ENCODE peak calls at places on chromosomes 6 and 20, in eight cellular contexts. One of them, this sample, is unnamed. For H3K4me1, the result is how much of the 10 kb centered on the place peaks cover.

GRCh38 chr6:87165169-87165568 is 9.8 kb downstream of the ZNF292 start:
- DNase-seq in neuronal stem cell: no peak
- DNase-seq in pancreas: no peak
- DNase-seq in PC-3: no peak
- DNase-seq in left ventricle myocardium inferior: no peak
- DNase-seq in stomach: no peak
- DNase-seq in H9: no peak
- DNase-seq in GM23338: no peak
- DNase-seq in this sample: no peak

GRCh38 chr6:17015551-17016381 is 86.1 kb upstream of the STMND1 start:
- DNase-seq in neuronal stem cell: no peak
- DNase-seq in pancreas: no peak
- DNase-seq in PC-3: no peak
- DNase-seq in left ventricle myocardium inferior: peak
- DNase-seq in stomach: no peak
- DNase-seq in H9: peak
- DNase-seq in GM23338: peak
- DNase-seq in this sample: no peak

GRCh38 chr20:35135867-35136586 is 11.1 kb downstream of the EDEM2 start:
- DNase-seq in neuronal stem cell: no peak
- DNase-seq in pancreas: no peak
- DNase-seq in PC-3: no peak
- DNase-seq in left ventricle myocardium inferior: peak
- DNase-seq in stomach: no peak
- DNase-seq in H9: no peak
- DNase-seq in GM23338: no peak
- DNase-seq in this sample: no peak

GRCh38 chr6:53813096-53813495 is 18.3 kb downstream of the LRRC1 start:
- DNase-seq in neuronal stem cell: no peak
- DNase-seq in pancreas: no peak
- DNase-seq in PC-3: peak
- DNase-seq in left ventricle myocardium inferior: no peak
- DNase-seq in stomach: no peak
- DNase-seq in H9: no peak
- DNase-seq in GM23338: no peak
- DNase-seq in this sample: no peak

GRCh38 chr6:89745728-89746127 is 73.9 kb downstream of the MDN1 start:
- DNase-seq in neuronal stem cell: no peak
- DNase-seq in pancreas: no peak
- DNase-seq in PC-3: no peak
- DNase-seq in left ventricle myocardium inferior: no peak
- DNase-seq in stomach: no peak
- DNase-seq in H9: no peak
- DNase-seq in GM23338: no peak
- DNase-seq in this sample: no peak

GRCh38 chr6:161273356-161273751 is 507 bp downstream of the AGPAT4 start:
- DNase-seq in neuronal stem cell: peak
- DNase-seq in pancreas: no peak
- DNase-seq in PC-3: peak
- DNase-seq in left ventricle myocardium inferior: no peak
- DNase-seq in stomach: no peak
- DNase-seq in H9: no peak
- DNase-seq in GM23338: no peak
- DNase-seq in this sample: no peak

GRCh38 chr6:36821581-36822335 is 17.5 kb downstream of the CPNE5 start:
- DNase-seq in neuronal stem cell: no peak
- DNase-seq in pancreas: no peak
- DNase-seq in PC-3: no peak
- DNase-seq in left ventricle myocardium inferior: no peak
- DNase-seq in stomach: no peak
- DNase-seq in H9: no peak
- DNase-seq in GM23338: no peak
- DNase-seq in this sample: no peak

GRCh38 chr6:11232968-11233626 is 629 bp upstream of the NEDD9 start:
- DNase-seq in neuronal stem cell: peak
- DNase-seq in pancreas: no peak
- DNase-seq in PC-3: peak
- DNase-seq in left ventricle myocardium inferior: no peak
- DNase-seq in stomach: no peak
- DNase-seq in H9: peak
- DNase-seq in GM23338: peak
- DNase-seq in this sample: no peak

GRCh38 chr20:20212675-20213096 is 155.2 kb upstream of the INSM1 start:
- DNase-seq in neuronal stem cell: no peak
- DNase-seq in pancreas: no peak
- DNase-seq in PC-3: no peak
- DNase-seq in left ventricle myocardium inferior: peak
- DNase-seq in stomach: no peak
- DNase-seq in H9: no peak
- DNase-seq in GM23338: no peak
- DNase-seq in this sample: no peak

GRCh38 chr6:46932526-46932925 is 10.8 kb upstream of the ADGRF5 start:
- DNase-seq in neuronal stem cell: no peak
- DNase-seq in pancreas: no peak
- DNase-seq in PC-3: peak
- DNase-seq in left ventricle myocardium inferior: no peak
- DNase-seq in stomach: no peak
- DNase-seq in H9: no peak
- DNase-seq in GM23338: no peak
- DNase-seq in this sample: no peak

GRCh38 chr6:46927066-46927465 is 5.3 kb upstream of the ADGRF5 start:
- DNase-seq in neuronal stem cell: no peak
- DNase-seq in pancreas: no peak
- DNase-seq in PC-3: peak
- DNase-seq in left ventricle myocardium inferior: no peak
- DNase-seq in stomach: no peak
- DNase-seq in H9: no peak
- DNase-seq in GM23338: no peak
- DNase-seq in this sample: no peak

GRCh38 chr6:46931416-46931815 is 9.7 kb upstream of the ADGRF5 start:
- DNase-seq in neuronal stem cell: no peak
- DNase-seq in pancreas: no peak
- DNase-seq in PC-3: no peak
- DNase-seq in left ventricle myocardium inferior: no peak
- DNase-seq in stomach: no peak
- DNase-seq in H9: no peak
- DNase-seq in GM23338: no peak
- DNase-seq in this sample: no peak

GRCh38 chr6:46932941-46933340 is 11.2 kb upstream of the ADGRF5 start:
- DNase-seq in neuronal stem cell: no peak
- DNase-seq in pancreas: no peak
- DNase-seq in PC-3: no peak
- DNase-seq in left ventricle myocardium inferior: no peak
- DNase-seq in stomach: no peak
- DNase-seq in H9: no peak
- DNase-seq in GM23338: no peak
- DNase-seq in this sample: no peak

GRCh38 chr6:46930331-46930730 is 8.6 kb upstream of the ADGRF5 start:
- DNase-seq in neuronal stem cell: no peak
- DNase-seq in pancreas: no peak
- DNase-seq in PC-3: no peak
- DNase-seq in left ventricle myocardium inferior: no peak
- DNase-seq in stomach: no peak
- DNase-seq in H9: no peak
- DNase-seq in GM23338: no peak
- DNase-seq in this sample: no peak
- H3K4me1 ChIP-seq in neuronal stem cell: under half
- H3K4me1 ChIP-seq in pancreas: under half
- H3K4me1 ChIP-seq in PC-3: under half
- H3K4me1 ChIP-seq in left ventricle myocardium inferior: half or more
- H3K4me1 ChIP-seq in stomach: under half
- H3K4me1 ChIP-seq in H9: under half
- H3K4me1 ChIP-seq in GM23338: under half
- H3K4me1 ChIP-seq in this sample: under half

DNA sequence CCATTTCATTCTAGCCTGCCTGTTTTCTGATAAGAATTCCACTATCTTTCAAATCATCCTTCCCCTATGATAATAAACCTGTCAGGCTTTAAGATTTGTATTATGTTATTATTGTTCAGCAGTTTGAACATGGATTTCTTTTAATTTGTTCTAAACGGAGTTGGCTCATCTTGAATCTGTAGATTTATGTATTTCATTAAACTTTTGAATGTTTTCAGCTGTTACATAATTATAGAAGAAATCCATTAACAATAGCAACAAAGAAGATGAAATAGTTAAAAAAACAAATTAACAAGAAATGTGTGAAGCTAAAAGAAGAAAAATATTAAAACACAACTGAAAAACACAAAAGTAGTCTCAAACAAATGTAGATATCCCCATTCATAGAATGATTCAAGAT is 223.7 kb upstream of the RUNX2 start:
- DNase-seq in neuronal stem cell: no peak
- DNase-seq in pancreas: no peak
- DNase-seq in PC-3: no peak
- DNase-seq in left ventricle myocardium inferior: no peak
- DNase-seq in stomach: no peak
- DNase-seq in H9: no peak
- DNase-seq in GM23338: no peak
- DNase-seq in this sample: no peak
- H3K4me1 ChIP-seq in neuronal stem cell: under half
- H3K4me1 ChIP-seq in pancreas: under half
- H3K4me1 ChIP-seq in PC-3: under half
- H3K4me1 ChIP-seq in left ventricle myocardium inferior: under half
- H3K4me1 ChIP-seq in stomach: under half
- H3K4me1 ChIP-seq in H9: under half
- H3K4me1 ChIP-seq in GM23338: under half
- H3K4me1 ChIP-seq in this sample: under half

DNA sequence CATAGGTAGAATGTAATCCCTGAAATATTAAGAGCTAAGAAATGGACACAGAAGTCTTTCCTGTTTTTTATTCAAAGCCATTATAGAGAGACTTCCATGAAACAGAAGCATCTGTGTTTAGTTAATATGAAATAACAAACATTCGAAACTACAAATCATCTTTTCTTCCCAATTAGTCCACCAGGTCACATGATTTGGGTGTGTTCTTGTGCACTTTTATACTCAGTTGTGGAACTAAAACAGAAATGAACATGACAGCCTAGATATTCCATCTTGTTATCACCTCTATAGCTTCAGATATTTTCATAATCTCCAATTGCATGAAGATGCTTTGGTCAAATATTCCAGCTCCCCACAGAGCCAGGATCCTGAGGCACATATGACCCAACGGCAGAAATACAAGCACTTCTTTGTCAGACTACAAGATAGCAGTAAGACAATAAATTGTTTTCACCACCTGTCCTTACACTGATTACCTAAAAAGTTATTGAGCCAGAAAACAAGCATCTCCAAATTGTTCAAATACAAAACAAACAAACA is 116.8 kb upstream of the BEND6 start:
- DNase-seq in neuronal stem cell: no peak
- DNase-seq in pancreas: no peak
- DNase-seq in PC-3: no peak
- DNase-seq in left ventricle myocardium inferior: no peak
- DNase-seq in stomach: no peak
- DNase-seq in H9: no peak
- DNase-seq in GM23338: no peak
- DNase-seq in this sample: no peak
- H3K4me1 ChIP-seq in neuronal stem cell: under half
- H3K4me1 ChIP-seq in pancreas: under half
- H3K4me1 ChIP-seq in PC-3: under half
- H3K4me1 ChIP-seq in left ventricle myocardium inferior: half or more
- H3K4me1 ChIP-seq in stomach: under half
- H3K4me1 ChIP-seq in H9: under half
- H3K4me1 ChIP-seq in GM23338: half or more
- H3K4me1 ChIP-seq in this sample: under half

GRCh38 chr20:57683876-57684275 is 25.9 kb downstream of the PMEPA1 start:
- DNase-seq in neuronal stem cell: no peak
- DNase-seq in pancreas: no peak
- DNase-seq in PC-3: no peak
- DNase-seq in left ventricle myocardium inferior: no peak
- DNase-seq in stomach: no peak
- DNase-seq in H9: no peak
- DNase-seq in GM23338: no peak
- DNase-seq in this sample: no peak
- H3K4me1 ChIP-seq in neuronal stem cell: under half
- H3K4me1 ChIP-seq in pancreas: under half
- H3K4me1 ChIP-seq in PC-3: under half
- H3K4me1 ChIP-seq in left ventricle myocardium inferior: half or more
- H3K4me1 ChIP-seq in stomach: under half
- H3K4me1 ChIP-seq in H9: under half
- H3K4me1 ChIP-seq in GM23338: half or more
- H3K4me1 ChIP-seq in this sample: under half

DNA sequence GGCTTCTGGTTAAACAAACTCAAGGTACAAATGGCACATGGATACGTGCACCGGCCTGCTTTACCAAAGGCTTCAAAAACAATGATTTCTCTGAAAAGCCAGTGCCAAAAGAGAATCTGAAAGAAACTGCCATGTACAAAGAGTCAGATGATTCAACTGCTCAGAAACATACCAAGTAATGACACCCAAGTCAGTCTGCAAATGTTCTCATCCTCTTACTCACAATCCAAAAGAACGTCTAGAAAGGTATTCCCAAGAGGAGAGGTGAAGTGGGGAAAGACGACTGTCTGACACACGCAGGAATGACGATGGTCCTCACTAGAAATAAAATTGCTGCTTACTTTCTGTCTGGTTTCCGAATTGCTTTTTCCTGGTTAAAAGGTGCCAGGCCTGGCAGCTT is 52.9 kb downstream of the NFATC2 start:
- DNase-seq in neuronal stem cell: no peak
- DNase-seq in pancreas: no peak
- DNase-seq in PC-3: no peak
- DNase-seq in left ventricle myocardium inferior: no peak
- DNase-seq in stomach: no peak
- DNase-seq in H9: no peak
- DNase-seq in GM23338: no peak
- DNase-seq in this sample: no peak
- H3K4me1 ChIP-seq in neuronal stem cell: under half
- H3K4me1 ChIP-seq in pancreas: under half
- H3K4me1 ChIP-seq in PC-3: under half
- H3K4me1 ChIP-seq in left ventricle myocardium inferior: under half
- H3K4me1 ChIP-seq in stomach: under half
- H3K4me1 ChIP-seq in H9: under half
- H3K4me1 ChIP-seq in GM23338: under half
- H3K4me1 ChIP-seq in this sample: under half

GRCh38 chr6:148154648-148155047 is 188.0 kb upstream of the SASH1 start:
- DNase-seq in neuronal stem cell: no peak
- DNase-seq in pancreas: no peak
- DNase-seq in PC-3: no peak
- DNase-seq in left ventricle myocardium inferior: no peak
- DNase-seq in stomach: no peak
- DNase-seq in H9: no peak
- DNase-seq in GM23338: no peak
- DNase-seq in this sample: no peak
- H3K4me1 ChIP-seq in neuronal stem cell: under half
- H3K4me1 ChIP-seq in pancreas: under half
- H3K4me1 ChIP-seq in PC-3: under half
- H3K4me1 ChIP-seq in left ventricle myocardium inferior: under half
- H3K4me1 ChIP-seq in stomach: under half
- H3K4me1 ChIP-seq in H9: under half
- H3K4me1 ChIP-seq in GM23338: under half
- H3K4me1 ChIP-seq in this sample: under half

GRCh38 chr6:99592900-99593299 is 13.7 kb upstream of the PRDM13 start:
- DNase-seq in neuronal stem cell: no peak
- DNase-seq in pancreas: no peak
- DNase-seq in PC-3: no peak
- DNase-seq in left ventricle myocardium inferior: no peak
- DNase-seq in stomach: no peak
- DNase-seq in H9: no peak
- DNase-seq in GM23338: no peak
- DNase-seq in this sample: no peak
- H3K4me1 ChIP-seq in neuronal stem cell: under half
- H3K4me1 ChIP-seq in pancreas: under half
- H3K4me1 ChIP-seq in PC-3: under half
- H3K4me1 ChIP-seq in left ventricle myocardium inferior: under half
- H3K4me1 ChIP-seq in stomach: under half
- H3K4me1 ChIP-seq in H9: under half
- H3K4me1 ChIP-seq in GM23338: under half
- H3K4me1 ChIP-seq in this sample: under half

This sample was measured in prostate gland.